ENCODE peak calls at places on chromosomes 12 and 14, in six cellular contexts. W is A549, A is GM12878, G is endothelial cell of umbilical vein, P is K562, E is HepG2. X is an unnamed sample.
A peak's percentile ranks its signal among the peaks of the same experiment; 100 is the strongest.

GRCh38 chr12:6341439-6342139 is at the start of gene TNFRSF1A:
- DNase-seq in W (peak; percentile 84), A (no peak), G (peak; percentile 70), P (peak; percentile 84), E (peak; percentile 65), X (peak; percentile 94)

GRCh38 chr12:17527021-17527420 is 563.0 kb downstream of the RERGL start:
- DNase-seq in W (no peak), A (no peak), G (no peak), P (no peak), E (no peak), X (no peak)

GRCh38 chr12:26728205-26729050 is 104.6 kb downstream of the ITPR2 start:
- DNase-seq in W (no peak), A (peak; percentile 76), G (no peak), P (no peak), E (no peak), X (no peak)

GRCh38 chr12:29066061-29066588 is 83.0 kb upstream of the FAR2 start:
- DNase-seq in W (no peak), A (no peak), G (peak; percentile 70), P (no peak), E (no peak), X (peak; percentile 87)

GRCh38 chr12:85147331-85147730 is 111.2 kb downstream of the LRRIQ1 start:
- DNase-seq in W (no peak), A (no peak), G (no peak), P (no peak), E (no peak), X (no peak)

GRCh38 chr12:25829192-25829591 is 129.3 kb upstream of the RASSF8 start:
- DNase-seq in W (peak; percentile 11), A (no peak), G (peak; percentile 97), P (no peak), E (no peak), X (peak; percentile 37)

GRCh38 chr14:61337893-61338292 is 16.5 kb downstream of the PRKCH start:
- DNase-seq in W (no peak), A (no peak), G (peak; percentile 86), P (no peak), E (no peak), X (no peak)

GRCh38 chr12:26878661-26879119 is 45.7 kb upstream of the ITPR2 start:
- DNase-seq in W (no peak), A (no peak), G (peak; percentile 93), P (no peak), E (no peak), X (no peak)

GRCh38 chr14:66117600-66117999 is 368.6 kb upstream of the CCDC196 start:
- DNase-seq in W (peak; percentile 19), A (no peak), G (peak; percentile 80), P (no peak), E (no peak), X (no peak)

GRCh38 chr14:89206426-89206825 is 210.6 kb downstream of the FOXN3 start:
- DNase-seq in W (no peak), A (no peak), G (no peak), P (no peak), E (no peak), X (no peak)

GRCh38 chr14:98886982-98887381 is 385.0 kb downstream of the BCL11B start:
- DNase-seq in W (no peak), A (no peak), G (no peak), P (no peak), E (no peak), X (no peak)

GRCh38 chr12:58148405-58148804 is 207.0 kb downstream of the ATP23 start:
- DNase-seq in W (peak; percentile 6), A (no peak), G (peak; percentile 94), P (peak; percentile 11), E (no peak), X (peak; percentile 18)

GRCh38 chr14:75452900-75453816 is 25.3 kb downstream of the JDP2 start:
- DNase-seq in W (peak; percentile 56), A (no peak), G (peak; percentile 45), P (no peak), E (peak; percentile 86), X (peak; percentile 86)

GRCh38 chr12:46661161-46661845 is 164.5 kb downstream of the SLC38A4 start:
- DNase-seq in W (peak; percentile 47), A (peak; percentile 48), G (peak; percentile 94), P (peak; percentile 67), E (peak; percentile 77), X (peak; percentile 89)

GRCh38 chr12:51381226-51382079 is 9.8 kb downstream of the GALNT6 start:
- DNase-seq in W (no peak), A (no peak), G (peak; percentile 68), P (no peak), E (no peak), X (no peak)

GRCh38 chr12:41983394-41983793 is 161.3 kb downstream of the GXYLT1 start:
- DNase-seq in W (no peak), A (no peak), G (no peak), P (no peak), E (no peak), X (no peak)

GRCh38 chr12:27779416-27779815 is 617 bp upstream of the KLHL42 start:
- DNase-seq in W (peak; percentile 15), A (no peak), G (peak; percentile 25), P (no peak), E (peak; percentile 10), X (peak; percentile 60)

GRCh38 chr12:30546121-30546520 is 149.5 kb downstream of the IPO8 start:
- DNase-seq in W (no peak), A (no peak), G (no peak), P (no peak), E (peak; percentile 2), X (no peak)

GRCh38 chr12:749871-750270 is 2.5 kb upstream of the WNK1 start:
- DNase-seq in W (no peak), A (no peak), G (no peak), P (peak; percentile 12), E (no peak), X (no peak)

GRCh38 chr12:122974892-122975789 is at the start of gene OGFOD2:
- DNase-seq in W (peak; percentile 93), A (peak; percentile 60), G (peak; percentile 88), P (peak; percentile 97), E (peak; percentile 85), X (peak; percentile 97)

GRCh38 chr12:126191037-126191891 is 1126.0 kb downstream of the AACS start:
- DNase-seq in W (no peak), A (no peak), G (no peak), P (no peak), E (no peak), X (no peak)

GRCh38 chr12:96720363-96720705 is 186.7 kb upstream of the NEDD1 start:
- DNase-seq in W (peak; percentile 35), A (no peak), G (no peak), P (no peak), E (no peak), X (peak; percentile 64)

GRCh38 chr14:76117789-76118188 is 33.9 kb upstream of the GPATCH2L start:
- DNase-seq in W (no peak), A (no peak), G (no peak), P (no peak), E (no peak), X (no peak)

GRCh38 chr12:17579148-17580026 is 510.6 kb downstream of the RERGL start:
- DNase-seq in W (no peak), A (no peak), G (no peak), P (no peak), E (no peak), X (no peak)

GRCh38 chr12:6790496-6791150 is 1.3 kb downstream of the CD4 start:
- DNase-seq in W (no peak), A (no peak), G (no peak), P (no peak), E (no peak), X (peak; percentile 51)

GRCh38 chr14:56126514-56126913 is 8.3 kb downstream of the PELI2 start:
- DNase-seq in W (no peak), A (no peak), G (no peak), P (no peak), E (no peak), X (no peak)
- TF ChIP-seq MYC in W (no peak), A (no peak), G (no peak), P (no peak), E (no peak), X (no peak)

GRCh38 chr14:94769413-94770250 is at the start of gene GSC:
- DNase-seq in W (peak; percentile 36), A (no peak), G (peak; percentile 21), P (no peak), E (no peak), X (peak; percentile 17)
- H3K4me3 ChIP-seq in W (peak within 1 kb of the TSS; percentile 67), A (no peak within 1 kb of the TSS), G (peak within 1 kb of the TSS; percentile 38), P (no peak within 1 kb of the TSS), E (peak within 1 kb of the TSS; percentile 30), X (no peak within 1 kb of the TSS)

DNA sequence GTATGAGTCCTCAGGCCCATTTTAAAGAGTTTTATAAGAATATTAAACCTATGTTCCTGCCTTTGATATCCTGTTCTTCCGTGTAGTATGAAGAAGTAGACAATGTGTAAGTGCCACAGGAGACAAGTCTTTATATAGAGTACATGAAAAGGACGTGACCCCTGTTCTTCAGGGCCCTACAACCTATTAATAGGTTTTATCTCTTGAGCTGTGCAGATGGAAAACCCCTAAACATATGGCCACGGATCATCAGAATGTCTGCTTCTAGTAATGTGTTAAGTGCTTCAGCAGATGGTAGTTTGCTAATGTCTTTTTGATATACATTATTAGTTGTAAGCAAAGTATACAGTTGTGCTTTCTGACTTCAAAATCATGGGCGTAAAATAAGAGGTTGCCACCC is 228.5 kb downstream of the PTPRO start:
- DNase-seq in W (no peak), A (no peak), G (no peak), P (no peak), E (no peak), X (no peak)
- TF ChIP-seq MYC in W (no peak), A (no peak), G (no peak), P (no peak), E (no peak), X (no peak)

GRCh38 chr14:60206837-60207533 is 41.8 kb upstream of the DHRS7 start:
- DNase-seq in W (no peak), A (peak; percentile 78), G (no peak), P (no peak), E (no peak), X (peak; percentile 65)

GRCh38 chr14:60204843-60205774 is 39.9 kb upstream of the DHRS7 start:
- DNase-seq in W (no peak), A (peak; percentile 70), G (no peak), P (no peak), E (no peak), X (no peak)

GRCh38 chr14:60206249-60206670 is 41.1 kb upstream of the DHRS7 start:
- DNase-seq in W (no peak), A (no peak), G (no peak), P (no peak), E (no peak), X (no peak)

GRCh38 chr14:60199321-60199720 is 34.1 kb upstream of the DHRS7 start:
- DNase-seq in W (no peak), A (no peak), G (no peak), P (no peak), E (no peak), X (no peak)

DNA sequence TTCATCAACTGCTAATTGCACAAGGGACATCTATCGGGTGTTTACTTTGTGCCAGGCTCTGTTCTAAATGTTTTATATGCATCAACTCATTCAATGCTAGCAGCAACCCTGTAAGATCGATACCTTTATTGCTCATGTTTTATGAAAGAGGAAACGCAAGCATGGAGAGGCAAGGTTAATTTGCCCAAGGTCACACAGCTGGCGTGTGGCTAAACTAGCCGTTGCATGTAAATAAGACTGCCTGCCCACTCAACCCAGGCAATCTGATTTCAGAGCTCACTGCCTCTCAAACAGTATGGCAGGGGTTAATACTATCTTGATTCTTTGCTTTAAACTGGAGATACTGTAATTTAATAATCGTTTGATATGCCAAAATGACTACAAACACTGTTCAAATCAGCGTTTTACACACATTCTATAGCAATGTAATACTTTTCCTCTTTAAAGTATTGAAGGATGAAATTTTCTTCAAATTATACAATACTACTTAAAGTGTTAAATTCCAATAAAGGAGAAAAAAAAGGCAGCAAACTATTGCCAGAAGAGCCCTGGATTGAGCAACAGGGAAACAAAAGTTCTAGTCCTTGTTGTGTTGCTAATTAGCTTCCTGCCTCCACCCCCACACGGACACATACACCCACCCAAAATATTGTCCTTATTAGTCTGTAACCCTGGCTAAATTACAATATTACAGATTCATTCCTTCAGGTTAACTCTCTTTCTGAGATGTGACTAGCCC is 39.1 kb upstream of the DHRS7 start:
- DNase-seq in W (no peak), A (peak; percentile 90), G (no peak), P (no peak), E (no peak), X (peak; percentile 62)
- H3K4me3 ChIP-seq in W (no peak overlapping the region), A (peak overlapping the region; percentile 43), G (no peak overlapping the region), P (no peak overlapping the region), E (no peak overlapping the region), X (peak overlapping the region; percentile 18)